ENCODE peak calls at places on chromosomes 5 and 9, in six cellular contexts. H is left cardiac atrium, D is ELR, E is activated B cell treated with CpG ODN at 0.5 μM for 24 hours, M is B cell, A is cardiac muscle cell. C is an unnamed sample.

GRCh38 chr5:59299006-59299405 is 594.5 kb downstream of the PDE4D start:
- DNase-seq in H (no peak), D (no peak), A (no peak), E (no peak), M (no peak), C (no peak)

GRCh38 chr5:181189363-181189961 is 15.5 kb downstream of the TRIM7 start:
- DNase-seq in D (peak; percentile 49), A (peak; percentile 49), E (peak; percentile 47), M (peak; percentile 31), H (no peak), C (no peak)

GRCh38 chr9:102867488-102867887 is 127.6 kb upstream of the CYLC2 start:
- DNase-seq in A (peak; percentile 25), H (peak; percentile 18), M (no peak), D (peak; percentile 89), E (no peak), C (no peak)

GRCh38 chr5:32710859-32711692 is at the start of gene NPR3:
- DNase-seq in A (no peak), E (no peak), H (peak; percentile 63), D (peak; percentile 58), M (peak; percentile 31), C (no peak)

GRCh38 chr9:37949576-37949975 is 45.6 kb upstream of the SLC25A51 start:
- DNase-seq in M (no peak), D (no peak), H (no peak), E (no peak), A (no peak), C (no peak)

GRCh38 chr5:98772415-98773213 is 849 bp upstream of the RGMB start:
- DNase-seq in D (peak; percentile 96), M (peak; percentile 63), E (no peak), H (peak; percentile 85), A (peak; percentile 85), C (peak; percentile 82)

GRCh38 chr5:38796000-38796738 is 49.6 kb upstream of the OSMR start:
- DNase-seq in H (peak; percentile 45), A (no peak), D (peak; percentile 58), M (no peak), E (no peak), C (peak; percentile 71)

GRCh38 chr5:162274684-162275083 is 207.1 kb downstream of the GABRG2 start:
- DNase-seq in D (no peak), A (no peak), H (no peak), E (no peak), M (no peak), C (no peak)

GRCh38 chr5:31620071-31620470 is 18.9 kb upstream of the PDZD2 start:
- DNase-seq in H (no peak), M (no peak), E (no peak), A (no peak), D (no peak), C (no peak)

GRCh38 chr9:133647148-133647547 is 11.0 kb downstream of the DBH start:
- DNase-seq in E (no peak), D (no peak), H (no peak), A (no peak), M (no peak), C (no peak)

GRCh38 chr5:125311743-125312142 is 565.3 kb upstream of the ZNF608 start:
- DNase-seq in H (no peak), E (no peak), A (no peak), M (no peak), D (peak; percentile 95), C (no peak)

GRCh38 chr9:105168935-105169334 is 75.5 kb upstream of the SLC44A1 start:
- DNase-seq in E (no peak), D (no peak), M (no peak), H (no peak), A (no peak), C (no peak)

GRCh38 chr9:82295177-82295576 is 306.6 kb downstream of the SPATA31D1 start:
- DNase-seq in A (no peak), E (no peak), D (no peak), H (no peak), M (no peak), C (no peak)

GRCh38 chr9:105126233-105126632 is 118.2 kb upstream of the SLC44A1 start:
- DNase-seq in M (no peak), A (no peak), H (no peak), D (no peak), E (no peak), C (no peak)

GRCh38 chr9:136671646-136672430 is 9.1 kb downstream of the EGFL7 start:
- DNase-seq in M (peak; percentile 89), A (peak; percentile 66), E (peak; percentile 51), H (no peak), D (peak; percentile 54), C (no peak)

GRCh38 chr9:96483733-96484240 is 33.8 kb downstream of the HABP4 start:
- DNase-seq in E (no peak), H (no peak), D (no peak), A (no peak), M (no peak), C (no peak)

GRCh38 chr5:893137-893506 is 438 bp downstream of the TRIP13 start:
- DNase-seq in M (no peak), E (no peak), H (no peak), D (peak; percentile 35), A (no peak), C (no peak)

GRCh38 chr9:127931092-127931881 is 710 bp upstream of the PIP5KL1 start:
- DNase-seq in H (no peak), D (peak; percentile 78), A (no peak), M (peak; percentile 68), E (no peak), C (no peak)

GRCh38 chr5:56543431-56544385 is 271.6 kb upstream of the MAP3K1 start:
- DNase-seq in D (peak; percentile 71), A (no peak), E (no peak), M (no peak), H (no peak), C (no peak)

GRCh38 chr9:36151306-36152210 is 15.0 kb downstream of the GLIPR2 start:
- DNase-seq in A (no peak), H (peak; percentile 75), D (peak; percentile 94), E (peak; percentile 68), M (peak; percentile 87), C (no peak)

GRCh38 chr9:2494571-2494970 is 127.0 kb upstream of the VLDLR start:
- DNase-seq in D (peak; percentile 60), E (no peak), H (no peak), M (no peak), A (peak; percentile 62), C (no peak)

GRCh38 chr9:105967798-105968197 is 273.5 kb downstream of the TMEM38B start:
- DNase-seq in E (no peak), A (no peak), M (no peak), H (no peak), D (no peak), C (no peak)

GRCh38 chr9:77013186-77013931 is 6.1 kb upstream of the FOXB2 start:
- DNase-seq in D (no peak), A (no peak), H (no peak), M (no peak), E (no peak), C (no peak)

GRCh38 chr5:178196986-178197385 is 7.3 kb upstream of the HNRNPAB start:
- DNase-seq in M (no peak), D (peak; percentile 30), H (no peak), A (no peak), E (no peak), C (peak; percentile 40)

GRCh38 chr5:131450941-131451340 is 184.1 kb downstream of the RAPGEF6 start:
- DNase-seq in H (no peak), A (no peak), M (no peak), D (no peak), E (no peak), C (no peak)

GRCh38 chr5:157563373-157564148 is 12.0 kb downstream of the ADAM19 start:
- DNase-seq in M (no peak), E (no peak), D (peak; percentile 86), H (peak; percentile 78), A (no peak), C (no peak)

GRCh38 chr9:121353246-121353975 is 16.6 kb downstream of the STOM start:
- DNase-seq in M (no peak), E (no peak), A (no peak), H (no peak), D (no peak), C (no peak)

GRCh38 chr5:88882321-88883038 is 504 bp downstream of the MEF2C start:
- DNase-seq in A (no peak), H (no peak), D (peak; percentile 12), E (no peak), M (no peak), C (no peak)

GRCh38 chr9:6024035-6024554 is 8.7 kb upstream of the RANBP6 start:
- DNase-seq in A (peak; percentile 21), E (no peak), H (no peak), M (peak; percentile 43), D (peak; percentile 34), C (no peak)

GRCh38 chr9:76615149-76615548 is 149.1 kb upstream of the PCA3 start:
- DNase-seq in A (no peak), M (no peak), H (no peak), E (no peak), D (no peak), C (no peak)

GRCh38 chr5:24535646-24536045 is 109.1 kb downstream of the CDH10 start:
- DNase-seq in E (no peak), H (no peak), M (no peak), D (no peak), A (peak; percentile 22), C (no peak)

GRCh38 chr9:15115702-15116639 is 191.0 kb downstream of the TTC39B start:
- DNase-seq in D (no peak), H (no peak), E (no peak), A (peak; percentile 49), M (no peak), C (no peak)

GRCh38 chr5:121378559-121379359 is 472.9 kb upstream of the FTMT start:
- DNase-seq in A (no peak), D (no peak), M (no peak), H (no peak), E (no peak), C (no peak)

GRCh38 chr5:170720179-170720578 is 63.3 kb upstream of the GABRP start:
- DNase-seq in A (no peak), D (no peak), H (no peak), E (no peak), M (no peak), C (no peak)

GRCh38 chr5:159310492-159310891 is 19.8 kb downstream of the IL12B start:
- DNase-seq in D (no peak), H (peak; percentile 26), M (peak; percentile 61), E (peak; percentile 37), A (peak; percentile 26), C (no peak)